ENCODE peak calls at places on chromosomes 6 and 20, in five cellular contexts. One of them, this sample, is unnamed.

GRCh38 chr6:44254957-44255808 is 2.1 kb downstream of the SLC35B2 start:
- DNase-seq in ovary: no peak
- DNase-seq in astrocyte: no peak
- DNase-seq in BE2C: peak; percentile 40
- DNase-seq in CD8-positive, alpha-beta T cell: no peak
- DNase-seq in this sample: peak; percentile 54

GRCh38 chr20:53930651-53931504 is 139.5 kb downstream of the BCAS1 start:
- DNase-seq in ovary: no peak
- DNase-seq in astrocyte: peak; percentile 50
- DNase-seq in BE2C: no peak
- DNase-seq in CD8-positive, alpha-beta T cell: no peak
- DNase-seq in this sample: no peak

GRCh38 chr6:82397962-82398692 is 34.5 kb downstream of the TPBG start:
- DNase-seq in ovary: no peak
- DNase-seq in astrocyte: peak; percentile 85
- DNase-seq in BE2C: no peak
- DNase-seq in CD8-positive, alpha-beta T cell: no peak
- DNase-seq in this sample: no peak

GRCh38 chr6:84847349-84848160 is 83.2 kb upstream of the TBX18 start:
- DNase-seq in ovary: no peak
- DNase-seq in astrocyte: peak; percentile 7
- DNase-seq in BE2C: no peak
- DNase-seq in CD8-positive, alpha-beta T cell: no peak
- DNase-seq in this sample: no peak

GRCh38 chr6:157666721-157667120 is 156.3 kb upstream of the SNX9 start:
- DNase-seq in ovary: no peak
- DNase-seq in astrocyte: no peak
- DNase-seq in BE2C: no peak
- DNase-seq in CD8-positive, alpha-beta T cell: no peak
- DNase-seq in this sample: no peak

GRCh38 chr6:14763616-14764015 is 482.3 kb upstream of the JARID2 start:
- DNase-seq in ovary: no peak
- DNase-seq in astrocyte: no peak
- DNase-seq in BE2C: no peak
- DNase-seq in CD8-positive, alpha-beta T cell: no peak
- DNase-seq in this sample: no peak

GRCh38 chr6:31659649-31660223 is 842 bp downstream of the C6orf47 start:
- DNase-seq in ovary: no peak
- DNase-seq in astrocyte: peak; percentile 19
- DNase-seq in BE2C: no peak
- DNase-seq in CD8-positive, alpha-beta T cell: no peak
- DNase-seq in this sample: peak; percentile 70

GRCh38 chr6:14984454-14984853 is 261.4 kb upstream of the JARID2 start:
- DNase-seq in ovary: peak; percentile 10
- DNase-seq in astrocyte: no peak
- DNase-seq in BE2C: peak; percentile 29
- DNase-seq in CD8-positive, alpha-beta T cell: no peak
- DNase-seq in this sample: no peak

GRCh38 chr20:46485431-46485830 is 27.9 kb downstream of the ZNF334 start:
- DNase-seq in ovary: no peak
- DNase-seq in astrocyte: no peak
- DNase-seq in BE2C: no peak
- DNase-seq in CD8-positive, alpha-beta T cell: no peak
- DNase-seq in this sample: peak; percentile 12

GRCh38 chr20:36098364-36098763 is 56.2 kb upstream of the EPB41L1 start:
- DNase-seq in ovary: no peak
- DNase-seq in astrocyte: peak; percentile 51
- DNase-seq in BE2C: no peak
- DNase-seq in CD8-positive, alpha-beta T cell: no peak
- DNase-seq in this sample: no peak

GRCh38 chr6:24154121-24154520 is 28.1 kb downstream of the NRSN1 start:
- DNase-seq in ovary: no peak
- DNase-seq in astrocyte: peak; percentile 80
- DNase-seq in BE2C: no peak
- DNase-seq in CD8-positive, alpha-beta T cell: no peak
- DNase-seq in this sample: no peak

GRCh38 chr6:35086636-35087360 is 54.3 kb downstream of the TCP11 start:
- DNase-seq in ovary: no peak
- DNase-seq in astrocyte: no peak
- DNase-seq in BE2C: no peak
- DNase-seq in CD8-positive, alpha-beta T cell: no peak
- DNase-seq in this sample: peak; percentile 30
- H3K36me3 ChIP-seq in ovary: no peaks in the 10 kb centered on the region
- H3K36me3 ChIP-seq in astrocyte: no peaks in the 10 kb centered on the region
- H3K36me3 ChIP-seq in BE2C: no peaks in the 10 kb centered on the region
- H3K36me3 ChIP-seq in CD8-positive, alpha-beta T cell: peaks cover 10% of the 10 kb centered on the region
- H3K36me3 ChIP-seq in this sample: peaks cover 14% of the 10 kb centered on the region

GRCh38 chr20:57625181-57625958 is 5.1 kb upstream of the ZBP1 start:
- DNase-seq in ovary: no peak
- DNase-seq in astrocyte: no peak
- DNase-seq in BE2C: no peak
- DNase-seq in CD8-positive, alpha-beta T cell: no peak
- DNase-seq in this sample: no peak

GRCh38 chr20:57629976-57630525 is 9.8 kb upstream of the ZBP1 start:
- DNase-seq in ovary: no peak
- DNase-seq in astrocyte: no peak
- DNase-seq in BE2C: no peak
- DNase-seq in CD8-positive, alpha-beta T cell: no peak
- DNase-seq in this sample: no peak

GRCh38 chr20:57627339-57627738 is 7.1 kb upstream of the ZBP1 start:
- DNase-seq in ovary: no peak
- DNase-seq in astrocyte: no peak
- DNase-seq in BE2C: no peak
- DNase-seq in CD8-positive, alpha-beta T cell: no peak
- DNase-seq in this sample: no peak

GRCh38 chr20:57625978-57626377 is 5.8 kb upstream of the ZBP1 start:
- DNase-seq in ovary: no peak
- DNase-seq in astrocyte: no peak
- DNase-seq in BE2C: no peak
- DNase-seq in CD8-positive, alpha-beta T cell: no peak
- DNase-seq in this sample: no peak

DNA sequence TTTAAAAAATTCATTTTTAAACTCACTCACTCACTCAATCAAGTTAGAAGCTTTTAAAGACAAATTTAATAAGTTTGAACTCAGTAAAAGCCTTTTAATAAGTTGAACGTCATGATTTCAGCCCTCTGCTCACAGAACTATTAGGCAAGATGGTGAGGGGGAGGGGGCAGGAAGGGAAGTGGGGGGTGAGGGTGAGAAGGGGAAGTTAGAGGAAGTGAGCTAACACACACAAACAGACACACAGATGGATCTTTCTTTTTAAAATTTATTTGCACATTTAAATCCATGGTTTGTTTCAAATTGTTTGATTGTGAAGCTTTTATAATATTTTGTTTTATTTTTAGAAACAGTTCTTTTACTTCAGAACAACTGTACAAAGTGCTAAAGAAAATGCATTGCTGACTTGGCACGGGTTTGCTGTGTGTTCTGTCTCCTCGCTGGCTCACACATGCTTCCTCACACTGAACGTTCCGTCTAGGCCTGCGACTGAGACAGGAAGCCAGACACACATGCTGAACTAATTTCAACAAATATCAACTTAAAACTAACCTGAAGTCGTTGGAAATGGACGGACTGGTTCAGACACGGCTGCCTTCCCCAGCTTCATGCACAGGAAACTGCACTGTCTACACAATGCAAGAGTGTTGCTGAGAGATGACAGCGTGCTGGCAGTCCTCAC is 7.9 kb upstream of the ZBP1 start:
- DNase-seq in ovary: no peak
- DNase-seq in astrocyte: no peak
- DNase-seq in BE2C: no peak
- DNase-seq in CD8-positive, alpha-beta T cell: peak; percentile 60
- DNase-seq in this sample: no peak
- H3K4me3 ChIP-seq in ovary: no peak overlapping the region
- H3K4me3 ChIP-seq in astrocyte: no peak overlapping the region
- H3K4me3 ChIP-seq in BE2C: no peak overlapping the region
- H3K4me3 ChIP-seq in CD8-positive, alpha-beta T cell: peak overlapping the region; percentile 44
- H3K4me3 ChIP-seq in this sample: no peak overlapping the region

DNA sequence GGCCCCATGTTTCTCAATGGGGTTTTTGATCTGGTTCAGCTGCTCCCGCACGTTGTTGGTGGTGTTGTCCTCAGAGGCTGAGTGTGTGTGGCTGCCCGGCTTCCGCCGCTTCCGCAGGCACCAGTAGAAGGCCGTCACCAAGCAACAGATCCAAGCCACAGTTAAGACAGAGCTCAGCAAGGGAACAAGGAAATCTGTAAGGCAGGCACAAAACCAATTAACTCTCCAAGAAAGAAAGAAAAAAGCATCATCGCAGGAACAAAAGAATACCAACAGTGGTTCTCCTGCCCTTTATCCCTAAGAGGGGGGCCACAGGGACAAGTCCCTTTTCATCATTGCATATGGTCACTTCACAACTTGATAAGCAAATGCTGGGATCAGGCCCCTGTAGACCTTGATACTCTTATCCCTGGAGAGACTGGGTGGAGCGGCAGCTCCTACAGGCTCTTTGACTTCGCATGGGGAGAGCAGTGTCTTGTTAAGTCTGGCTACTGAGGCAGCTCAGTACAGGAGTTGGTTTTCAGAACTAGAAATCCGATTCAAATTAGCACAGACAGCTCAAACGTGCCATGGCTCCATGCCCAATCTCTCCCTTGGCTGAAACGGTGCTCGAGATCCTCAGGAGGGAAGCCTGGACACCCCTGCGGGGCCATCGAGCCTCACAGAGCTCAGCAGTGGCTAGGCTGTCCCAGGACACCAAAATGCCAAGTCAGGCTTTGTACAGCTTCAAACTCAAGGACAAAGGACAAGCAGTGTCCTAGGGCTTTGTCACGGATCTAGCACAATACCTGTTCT is 33.8 kb downstream of the JAG1 start:
- DNase-seq in ovary: no peak
- DNase-seq in astrocyte: no peak
- DNase-seq in BE2C: no peak
- DNase-seq in CD8-positive, alpha-beta T cell: no peak
- DNase-seq in this sample: no peak
- H3K36me3 ChIP-seq in ovary: no peaks in the 10 kb centered on the region
- H3K36me3 ChIP-seq in astrocyte: peaks cover 59% of the 10 kb centered on the region
- H3K36me3 ChIP-seq in BE2C: no peaks in the 10 kb centered on the region
- H3K36me3 ChIP-seq in CD8-positive, alpha-beta T cell: no peaks in the 10 kb centered on the region
- H3K36me3 ChIP-seq in this sample: peaks cover 44% of the 10 kb centered on the region

DNA sequence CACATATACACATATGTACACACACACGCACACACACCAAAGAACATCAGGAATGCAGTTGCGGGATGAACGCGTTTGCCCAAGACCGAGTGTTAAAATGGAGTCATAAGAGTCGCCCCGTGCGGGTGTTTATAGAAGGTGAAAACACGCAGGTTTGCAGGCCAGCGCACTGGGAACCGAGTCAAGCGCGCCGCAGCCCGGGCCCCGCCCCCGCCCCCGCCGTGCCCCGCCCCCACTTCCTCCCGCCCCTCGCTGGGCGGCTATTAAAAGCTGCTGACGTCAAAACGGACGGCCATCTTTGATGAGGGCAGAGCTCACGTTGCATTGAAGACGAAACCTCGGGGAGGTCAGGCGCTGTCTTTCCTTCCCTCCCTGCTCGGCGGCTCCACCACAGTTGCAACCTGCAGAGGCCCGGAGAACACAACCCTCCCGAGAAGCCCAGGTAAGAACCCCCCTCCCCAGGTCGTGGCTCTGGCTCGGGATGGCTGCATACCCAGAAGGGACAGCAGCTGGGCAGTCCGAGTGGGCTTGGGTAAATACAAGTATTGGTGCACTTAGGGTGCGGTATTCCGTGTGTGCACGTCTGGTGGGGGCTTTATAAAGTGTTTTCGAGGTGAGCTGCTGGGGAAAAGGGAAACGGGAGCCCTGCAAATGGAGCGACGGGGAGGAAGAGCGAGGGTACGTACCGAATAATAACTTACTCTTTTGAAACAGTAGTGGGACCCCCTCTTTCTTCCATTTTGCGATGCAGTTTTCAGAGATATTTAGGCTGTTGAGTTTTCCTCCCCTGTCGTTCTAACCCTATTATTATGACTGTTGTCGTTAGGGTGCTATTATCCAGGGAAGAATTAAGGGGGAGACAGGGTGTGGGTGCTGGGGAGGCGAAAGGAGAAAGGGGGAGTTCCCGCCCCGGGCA is at the start of gene SNAP25:
- DNase-seq in ovary: peak; percentile 88
- DNase-seq in astrocyte: peak; percentile 84
- DNase-seq in BE2C: peak; percentile 90
- DNase-seq in CD8-positive, alpha-beta T cell: no peak
- DNase-seq in this sample: peak; percentile 88
- H3K4me3 ChIP-seq in ovary: peak within 1 kb of the TSS; percentile 44
- H3K4me3 ChIP-seq in astrocyte: peak within 1 kb of the TSS; percentile 77
- H3K4me3 ChIP-seq in BE2C: peak within 1 kb of the TSS; percentile 98
- H3K4me3 ChIP-seq in CD8-positive, alpha-beta T cell: peak within 1 kb of the TSS; percentile 45
- H3K4me3 ChIP-seq in this sample: peak within 1 kb of the TSS; percentile 59

GRCh38 chr20:41086402-41087324 is 50.7 kb upstream of the PLCG1 start:
- DNase-seq in ovary: no peak
- DNase-seq in astrocyte: no peak
- DNase-seq in BE2C: peak; percentile 79
- DNase-seq in CD8-positive, alpha-beta T cell: no peak
- DNase-seq in this sample: no peak
- H3K36me3 ChIP-seq in ovary: no peaks in the 10 kb centered on the region
- H3K36me3 ChIP-seq in astrocyte: peaks cover 36% of the 10 kb centered on the region
- H3K36me3 ChIP-seq in BE2C: peaks cover 55% of the 10 kb centered on the region
- H3K36me3 ChIP-seq in CD8-positive, alpha-beta T cell: peaks cover 7% of the 10 kb centered on the region
- H3K36me3 ChIP-seq in this sample: peaks cover 8% of the 10 kb centered on the region

GRCh38 chr6:148689168-148689567 is 57.7 kb upstream of the UST start:
- DNase-seq in ovary: no peak
- DNase-seq in astrocyte: no peak
- DNase-seq in BE2C: no peak
- DNase-seq in CD8-positive, alpha-beta T cell: no peak
- DNase-seq in this sample: no peak

GRCh38 chr6:148697895-148698440 is 48.9 kb upstream of the UST start:
- DNase-seq in ovary: no peak
- DNase-seq in astrocyte: no peak
- DNase-seq in BE2C: no peak
- DNase-seq in CD8-positive, alpha-beta T cell: no peak
- DNase-seq in this sample: no peak

GRCh38 chr6:148698671-148699180 is 48.1 kb upstream of the UST start:
- DNase-seq in ovary: no peak
- DNase-seq in astrocyte: no peak
- DNase-seq in BE2C: no peak
- DNase-seq in CD8-positive, alpha-beta T cell: no peak
- DNase-seq in this sample: no peak

GRCh38 chr6:148693882-148694484 is 52.8 kb upstream of the UST start:
- DNase-seq in ovary: no peak
- DNase-seq in astrocyte: no peak
- DNase-seq in BE2C: no peak
- DNase-seq in CD8-positive, alpha-beta T cell: no peak
- DNase-seq in this sample: no peak
- H3K4me3 ChIP-seq in ovary: no peak overlapping the region
- H3K4me3 ChIP-seq in astrocyte: no peak overlapping the region
- H3K4me3 ChIP-seq in BE2C: no peak overlapping the region
- H3K4me3 ChIP-seq in CD8-positive, alpha-beta T cell: no peak overlapping the region
- H3K4me3 ChIP-seq in this sample: no peak overlapping the region

GRCh38 chr6:10626154-10626741 is 68.2 kb downstream of the C6orf52 start:
- DNase-seq in ovary: no peak
- DNase-seq in astrocyte: no peak
- DNase-seq in BE2C: no peak
- DNase-seq in CD8-positive, alpha-beta T cell: no peak
- DNase-seq in this sample: no peak

GRCh38 chr6:10633216-10633615 is 61.2 kb downstream of the C6orf52 start:
- DNase-seq in ovary: no peak
- DNase-seq in astrocyte: peak; percentile 76
- DNase-seq in BE2C: no peak
- DNase-seq in CD8-positive, alpha-beta T cell: no peak
- DNase-seq in this sample: no peak

GRCh38 chr6:10630178-10630577 is 64.2 kb downstream of the C6orf52 start:
- DNase-seq in ovary: no peak
- DNase-seq in astrocyte: no peak
- DNase-seq in BE2C: no peak
- DNase-seq in CD8-positive, alpha-beta T cell: no peak
- DNase-seq in this sample: no peak

GRCh38 chr6:10621847-10622246 is 72.6 kb downstream of the C6orf52 start:
- DNase-seq in ovary: no peak
- DNase-seq in astrocyte: no peak
- DNase-seq in BE2C: no peak
- DNase-seq in CD8-positive, alpha-beta T cell: no peak
- DNase-seq in this sample: peak; percentile 34

GRCh38 chr6:10627800-10628199 is 66.6 kb downstream of the C6orf52 start:
- DNase-seq in ovary: no peak
- DNase-seq in astrocyte: no peak
- DNase-seq in BE2C: no peak
- DNase-seq in CD8-positive, alpha-beta T cell: no peak
- DNase-seq in this sample: no peak
- H3K36me3 ChIP-seq in ovary: no peaks in the 10 kb centered on the region
- H3K36me3 ChIP-seq in astrocyte: no peaks in the 10 kb centered on the region
- H3K36me3 ChIP-seq in BE2C: no peaks in the 10 kb centered on the region
- H3K36me3 ChIP-seq in CD8-positive, alpha-beta T cell: no peaks in the 10 kb centered on the region
- H3K36me3 ChIP-seq in this sample: peaks cover 18% of the 10 kb centered on the region

This sample was measured in H7.